ENCODE peak calls at places on chromosomes 12 and 14, in seven cellular contexts. S is ovary, R is thyroid gland, M is K562, D is upper lobe of left lung, V is tibial nerve, W is IMR-90. Z is an unnamed sample.
A peak's percentile ranks its signal among the peaks of the same experiment; 100 is the strongest.

GRCh38 chr12:102690267-102690666 is 209.9 kb upstream of the IGF1 start:
- DNase-seq in M (no peak), V (no peak), W (no peak), D (no peak), S (no peak), R (no peak), Z (no peak)

GRCh38 chr14:26255213-26255612 is 342.6 kb downstream of the NOVA1 start:
- DNase-seq in S (no peak), W (peak; percentile 31), M (no peak), V (no peak), D (no peak), R (no peak), Z (no peak)

GRCh38 chr12:49905718-49906314 is 2.1 kb upstream of the FAIM2 start:
- DNase-seq in S (no peak), V (no peak), W (no peak), M (no peak), D (no peak), R (no peak), Z (no peak)

GRCh38 chr12:106976013-106976658 is 10.8 kb downstream of the MTERF2 start:
- DNase-seq in M (peak; percentile 45), D (no peak), W (peak; percentile 80), S (no peak), R (no peak), V (no peak), Z (no peak)

GRCh38 chr12:95637471-95638155 is 86.3 kb upstream of the USP44 start:
- DNase-seq in W (peak; percentile 100), M (no peak), V (no peak), S (no peak), R (no peak), D (no peak), Z (no peak)

GRCh38 chr12:28742791-28743190 is 406.3 kb upstream of the FAR2 start:
- DNase-seq in D (no peak), W (peak; percentile 42), S (no peak), M (no peak), V (no peak), R (no peak), Z (no peak)

GRCh38 chr12:114848661-114849060 is 164.7 kb upstream of the TBX3 start:
- DNase-seq in M (no peak), W (peak; percentile 93), D (no peak), S (no peak), R (no peak), V (no peak), Z (no peak)

GRCh38 chr12:127964717-127965116 is 302.3 kb upstream of the TMEM132C start:
- DNase-seq in V (no peak), S (no peak), R (no peak), D (no peak), M (peak; percentile 17), W (no peak), Z (no peak)

GRCh38 chr14:90553921-90554336 is 157.1 kb downstream of the CALM1 start:
- DNase-seq in W (no peak), V (no peak), R (peak; percentile 30), M (no peak), D (no peak), S (no peak), Z (no peak)

GRCh38 chr12:27480031-27480430 is 33.5 kb downstream of the SMCO2 start:
- DNase-seq in V (no peak), W (no peak), R (no peak), D (no peak), M (no peak), S (no peak), Z (no peak)

GRCh38 chr14:105867961-105868599 is 341.7 kb downstream of the TMEM121 start:
- DNase-seq in R (no peak), V (no peak), D (no peak), M (no peak), S (peak; percentile 15), W (no peak), Z (no peak)

GRCh38 chr12:19131020-19131431 is 1.5 kb downstream of the PLEKHA5 start:
- DNase-seq in M (peak; percentile 48), R (peak; percentile 26), S (peak; percentile 45), V (no peak), D (peak; percentile 23), W (peak; percentile 60), Z (no peak)

GRCh38 chr12:95545731-95546490 is 5.4 kb downstream of the USP44 start:
- DNase-seq in S (no peak), R (no peak), W (no peak), M (no peak), V (no peak), D (no peak), Z (no peak)

GRCh38 chr14:63388766-63389431 is 70.2 kb upstream of the GPHB5 start:
- DNase-seq in S (peak; percentile 75), M (peak; percentile 55), R (peak; percentile 62), V (peak; percentile 28), D (peak; percentile 46), W (peak; percentile 58), Z (peak; percentile 33)

GRCh38 chr12:88539893-88540292 is 40.4 kb downstream of the KITLG start:
- DNase-seq in R (no peak), V (no peak), W (no peak), S (no peak), D (no peak), M (no peak), Z (no peak)

GRCh38 chr12:114000861-114001260 is 34.7 kb upstream of the RBM19 start:
- DNase-seq in R (no peak), V (no peak), M (no peak), W (no peak), S (no peak), D (no peak), Z (no peak)

GRCh38 chr14:24874514-24875202 is 175.3 kb downstream of the STXBP6 start:
- DNase-seq in R (no peak), D (no peak), M (no peak), V (no peak), W (no peak), S (no peak), Z (no peak)

GRCh38 chr12:57127101-57127709 is 1.1 kb upstream of the LRP1 start:
- DNase-seq in R (peak; percentile 91), M (peak; percentile 88), V (peak; percentile 67), W (no peak), S (peak; percentile 76), D (peak; percentile 92), Z (peak; percentile 93)

GRCh38 chr14:92531151-92531873 is 17.7 kb downstream of the RIN3 start:
- DNase-seq in S (no peak), D (peak; percentile 81), V (no peak), M (no peak), R (no peak), W (no peak), Z (no peak)

GRCh38 chr14:36663404-36664321 is 2.0 kb downstream of the PAX9 start:
- DNase-seq in W (no peak), D (no peak), V (no peak), S (no peak), R (peak; percentile 44), M (no peak), Z (no peak)

GRCh38 chr14:36664322-36665193 is 2.9 kb downstream of the PAX9 start:
- DNase-seq in R (no peak), S (no peak), W (no peak), V (no peak), M (no peak), D (no peak), Z (no peak)

GRCh38 chr14:36666416-36667206 is 5.0 kb downstream of the PAX9 start:
- DNase-seq in D (no peak), R (no peak), M (no peak), V (no peak), S (no peak), W (no peak), Z (no peak)

GRCh38 chr14:36667679-36668078 is 6.0 kb downstream of the PAX9 start:
- DNase-seq in S (no peak), W (no peak), M (no peak), R (no peak), D (no peak), V (no peak), Z (no peak)

GRCh38 chr14:36665887-36666415 is 4.3 kb downstream of the PAX9 start:
- DNase-seq in W (no peak), V (no peak), M (no peak), D (no peak), S (no peak), R (no peak), Z (no peak)
- H3K27me3 ChIP-seq in W (peaks cover 60% of the 10 kb centered on the region), V (peaks cover 96% of the 10 kb centered on the region), M (no peaks in the 10 kb centered on the region), D (peaks cover 41% of the 10 kb centered on the region), S (peaks cover 3% of the 10 kb centered on the region), R (peaks cover 41% of the 10 kb centered on the region), Z (peaks cover 3% of the 10 kb centered on the region)

GRCh38 chr12:12157424-12157823 is 86.7 kb downstream of the BCL2L14 start:
- DNase-seq in D (no peak), W (no peak), V (no peak), S (no peak), M (no peak), R (no peak), Z (no peak)
- H3K36me3 ChIP-seq in D (no peaks in the 10 kb centered on the region), W (peaks cover 6% of the 10 kb centered on the region), V (no peaks in the 10 kb centered on the region), S (no peaks in the 10 kb centered on the region), M (peaks cover 24% of the 10 kb centered on the region), R (no peaks in the 10 kb centered on the region), Z (no peaks in the 10 kb centered on the region)

GRCh38 chr12:118102070-118102469 is 1.7 kb downstream of the VSIG10 start:
- DNase-seq in V (no peak), M (no peak), R (no peak), W (peak; percentile 8), D (no peak), S (no peak), Z (peak; percentile 65)

GRCh38 chr12:118103231-118103600 is 595 bp downstream of the VSIG10 start:
- DNase-seq in R (peak; percentile 46), W (peak; percentile 7), D (peak; percentile 24), M (no peak), V (no peak), S (peak; percentile 57), Z (no peak)

GRCh38 chr12:118102609-118103008 is 1.2 kb downstream of the VSIG10 start:
- DNase-seq in V (no peak), W (no peak), D (no peak), M (no peak), S (no peak), R (no peak), Z (no peak)

GRCh38 chr12:118101051-118101450 is 2.8 kb downstream of the VSIG10 start:
- DNase-seq in M (no peak), R (no peak), D (no peak), V (no peak), W (no peak), S (no peak), Z (no peak)

GRCh38 chr12:118103601-118104382 is at the start of gene VSIG10:
- DNase-seq in D (peak; percentile 89), R (peak; percentile 88), M (peak; percentile 40), W (peak; percentile 53), S (peak; percentile 80), V (peak; percentile 27), Z (no peak)
- TF ChIP-seq POLR2A in D (peak; percentile 45), R (peak; percentile 67), M (no peak), W (no peak), S (peak; percentile 8), V (no peak), Z (peak; percentile 98)

DNA sequence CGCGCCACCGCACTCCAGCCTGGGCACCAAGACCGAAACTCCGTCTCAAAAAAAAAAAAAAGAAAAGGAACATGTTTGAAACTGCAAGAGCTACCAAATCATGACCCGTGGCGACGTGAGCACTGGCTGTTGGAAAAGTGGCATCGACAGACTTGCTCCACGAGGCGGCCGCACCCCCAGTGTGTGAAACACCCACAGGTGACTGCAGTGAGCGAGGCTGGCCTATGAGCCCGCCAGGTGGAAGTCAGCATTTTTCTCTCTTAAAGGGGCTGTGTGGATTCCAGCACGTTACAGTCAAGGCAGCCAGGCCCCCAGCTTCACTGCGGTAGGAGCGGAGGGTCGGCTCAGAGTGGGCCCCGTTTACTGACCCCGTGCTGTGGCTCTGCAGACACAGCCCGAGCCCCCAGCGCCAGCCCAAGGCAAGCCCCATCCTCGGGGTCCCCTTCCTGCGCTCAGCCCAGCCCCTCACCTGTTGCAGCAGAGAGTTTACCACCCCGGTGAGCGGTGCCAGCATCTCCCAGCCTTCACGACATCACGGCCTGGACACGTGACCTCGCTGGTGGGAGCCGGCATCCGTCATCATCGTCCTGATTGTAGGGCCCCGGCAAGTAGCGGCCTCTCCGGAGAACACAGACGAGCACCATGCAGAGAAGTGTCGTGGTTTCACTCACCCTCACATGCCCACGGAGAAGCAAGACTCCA is 54.3 kb upstream of the FBRSL1 start:
- DNase-seq in W (no peak), D (no peak), S (no peak), R (no peak), V (no peak), M (no peak), Z (no peak)
- H3K27me3 ChIP-seq in W (peaks cover 32% of the 10 kb centered on the region), D (no peaks in the 10 kb centered on the region), S (no peaks in the 10 kb centered on the region), R (no peaks in the 10 kb centered on the region), V (peaks cover 23% of the 10 kb centered on the region), M (peaks cover 43% of the 10 kb centered on the region), Z (no peaks in the 10 kb centered on the region)